ENCODE peak calls at places on chromosomes 7 and 10, in nine cellular contexts. One of them, this sample, is unnamed.

GRCh38 chr10:123565691-123566660 is 100.2 kb upstream of the GPR26 start:
- DNase-seq in H54: no peak
- DNase-seq in thyroid gland: no peak
- DNase-seq in NB4: no peak
- DNase-seq in body of pancreas: no peak
- DNase-seq in ovary: no peak
- DNase-seq in tibial nerve: no peak
- DNase-seq in A549: no peak
- DNase-seq in HCT116: no peak
- DNase-seq in this sample: peak

GRCh38 chr10:95742529-95742884 is 13.5 kb upstream of the ENTPD1 start:
- DNase-seq in HCT116: no peak
- DNase-seq in body of pancreas: peak
- DNase-seq in thyroid gland: peak
- DNase-seq in A549: peak
- DNase-seq in H54: no peak
- DNase-seq in tibial nerve: peak
- DNase-seq in NB4: no peak
- DNase-seq in ovary: no peak
- DNase-seq in this sample: no peak

GRCh38 chr10:44196336-44196735 is 188.6 kb downstream of the CXCL12 start:
- DNase-seq in body of pancreas: no peak
- DNase-seq in NB4: no peak
- DNase-seq in ovary: no peak
- DNase-seq in thyroid gland: no peak
- DNase-seq in H54: no peak
- DNase-seq in A549: no peak
- DNase-seq in HCT116: no peak
- DNase-seq in tibial nerve: no peak
- DNase-seq in this sample: no peak

GRCh38 chr7:101362334-101363195 is at the start of gene COL26A1:
- DNase-seq in A549: peak
- DNase-seq in NB4: no peak
- DNase-seq in thyroid gland: peak
- DNase-seq in tibial nerve: no peak
- DNase-seq in ovary: peak
- DNase-seq in H54: no peak
- DNase-seq in HCT116: no peak
- DNase-seq in body of pancreas: peak
- DNase-seq in this sample: no peak

GRCh38 chr7:4734587-4735365 is 40.6 kb upstream of the AP5Z1 start:
- DNase-seq in H54: no peak
- DNase-seq in NB4: no peak
- DNase-seq in ovary: no peak
- DNase-seq in body of pancreas: no peak
- DNase-seq in A549: no peak
- DNase-seq in tibial nerve: no peak
- DNase-seq in thyroid gland: no peak
- DNase-seq in HCT116: no peak
- DNase-seq in this sample: no peak

GRCh38 chr10:44575601-44576380 is 190.9 kb upstream of the CXCL12 start:
- DNase-seq in body of pancreas: no peak
- DNase-seq in thyroid gland: no peak
- DNase-seq in NB4: no peak
- DNase-seq in ovary: no peak
- DNase-seq in A549: no peak
- DNase-seq in H54: no peak
- DNase-seq in tibial nerve: no peak
- DNase-seq in HCT116: no peak
- DNase-seq in this sample: no peak

GRCh38 chr7:66826649-66827048 is 86.1 kb downstream of the RABGEF1 start:
- DNase-seq in NB4: no peak
- DNase-seq in H54: no peak
- DNase-seq in A549: no peak
- DNase-seq in HCT116: no peak
- DNase-seq in thyroid gland: no peak
- DNase-seq in ovary: no peak
- DNase-seq in tibial nerve: no peak
- DNase-seq in body of pancreas: no peak
- DNase-seq in this sample: no peak

GRCh38 chr10:45599021-45599603 is 73.5 kb downstream of the ZFAND4 start:
- DNase-seq in thyroid gland: no peak
- DNase-seq in ovary: no peak
- DNase-seq in body of pancreas: no peak
- DNase-seq in NB4: no peak
- DNase-seq in H54: no peak
- DNase-seq in HCT116: no peak
- DNase-seq in A549: no peak
- DNase-seq in tibial nerve: no peak
- DNase-seq in this sample: no peak

GRCh38 chr7:56097700-56098099 is 4.9 kb upstream of the PHKG1 start:
- DNase-seq in A549: no peak
- DNase-seq in ovary: peak
- DNase-seq in body of pancreas: peak
- DNase-seq in NB4: peak
- DNase-seq in H54: peak
- DNase-seq in HCT116: no peak
- DNase-seq in tibial nerve: peak
- DNase-seq in thyroid gland: peak
- DNase-seq in this sample: peak
- TF ChIP-seq POLR2A in A549: no peak
- TF ChIP-seq POLR2A in ovary: no peak
- TF ChIP-seq POLR2A in body of pancreas: no peak
- TF ChIP-seq POLR2A in NB4: no peak
- TF ChIP-seq POLR2A in H54: no peak
- TF ChIP-seq POLR2A in HCT116: no peak
- TF ChIP-seq POLR2A in tibial nerve: no peak
- TF ChIP-seq POLR2A in thyroid gland: no peak
- TF ChIP-seq POLR2A in this sample: no peak

DNA sequence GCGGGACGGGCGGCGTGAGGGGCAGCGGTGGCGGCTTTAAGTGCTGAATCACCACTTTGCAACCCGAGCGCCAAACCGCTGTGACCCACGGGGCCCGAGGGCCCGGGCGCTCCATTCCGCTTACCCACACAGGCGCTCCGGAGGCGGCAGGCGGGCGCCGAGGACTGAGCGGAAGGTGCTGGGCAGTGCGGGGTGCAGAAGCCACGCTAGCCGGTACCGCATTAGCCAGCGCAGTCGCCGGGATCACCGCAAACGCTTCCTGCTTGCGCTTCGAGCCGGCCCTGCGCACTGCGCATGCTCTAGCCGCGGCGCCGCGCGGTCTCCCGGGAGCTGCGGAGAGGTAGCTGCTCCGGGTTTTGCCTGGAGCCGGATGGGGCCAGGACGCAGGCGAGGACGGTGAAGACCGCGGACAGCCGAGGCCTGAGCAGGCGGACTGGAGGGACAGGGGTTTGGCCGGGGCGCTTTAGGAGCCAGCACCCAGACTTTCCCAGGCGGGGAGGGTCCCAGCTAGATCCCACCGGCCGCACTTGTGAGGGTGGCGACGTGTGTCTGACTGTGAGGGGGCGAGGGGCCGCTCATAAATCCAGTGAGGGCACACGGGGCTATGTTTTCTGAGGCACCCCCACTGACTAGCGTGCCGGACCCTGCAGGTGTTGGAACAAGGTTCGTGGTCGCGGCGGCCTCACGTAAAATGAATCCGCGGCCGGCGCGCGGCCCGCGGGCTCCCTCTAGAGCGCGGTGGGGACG is at the start of gene IDE:
- DNase-seq in H54: peak
- DNase-seq in NB4: peak
- DNase-seq in thyroid gland: peak
- DNase-seq in ovary: peak
- DNase-seq in tibial nerve: peak
- DNase-seq in HCT116: peak
- DNase-seq in A549: peak
- DNase-seq in body of pancreas: peak
- DNase-seq in this sample: peak
- TF ChIP-seq POLR2A in H54: peak
- TF ChIP-seq POLR2A in NB4: peak
- TF ChIP-seq POLR2A in thyroid gland: peak
- TF ChIP-seq POLR2A in ovary: peak
- TF ChIP-seq POLR2A in tibial nerve: peak
- TF ChIP-seq POLR2A in HCT116: peak
- TF ChIP-seq POLR2A in A549: peak
- TF ChIP-seq POLR2A in body of pancreas: peak
- TF ChIP-seq POLR2A in this sample: no peak

GRCh38 chr10:110567201-110568054 is at the start of gene SMC3:
- DNase-seq in NB4: peak
- DNase-seq in ovary: peak
- DNase-seq in body of pancreas: peak
- DNase-seq in tibial nerve: peak
- DNase-seq in A549: peak
- DNase-seq in HCT116: peak
- DNase-seq in H54: peak
- DNase-seq in thyroid gland: peak
- DNase-seq in this sample: peak
- TF ChIP-seq POLR2A in NB4: peak
- TF ChIP-seq POLR2A in ovary: peak
- TF ChIP-seq POLR2A in body of pancreas: no peak
- TF ChIP-seq POLR2A in tibial nerve: peak
- TF ChIP-seq POLR2A in A549: peak
- TF ChIP-seq POLR2A in HCT116: peak
- TF ChIP-seq POLR2A in H54: peak
- TF ChIP-seq POLR2A in thyroid gland: peak
- TF ChIP-seq POLR2A in this sample: no peak

GRCh38 chr10:86966008-86966654 is 2.2 kb upstream of the ADIRF start:
- DNase-seq in NB4: no peak
- DNase-seq in ovary: no peak
- DNase-seq in A549: no peak
- DNase-seq in body of pancreas: no peak
- DNase-seq in thyroid gland: no peak
- DNase-seq in HCT116: no peak
- DNase-seq in tibial nerve: no peak
- DNase-seq in H54: no peak
- DNase-seq in this sample: no peak
- TF ChIP-seq POLR2A in NB4: no peak
- TF ChIP-seq POLR2A in ovary: no peak
- TF ChIP-seq POLR2A in A549: no peak
- TF ChIP-seq POLR2A in body of pancreas: no peak
- TF ChIP-seq POLR2A in thyroid gland: no peak
- TF ChIP-seq POLR2A in HCT116: no peak
- TF ChIP-seq POLR2A in tibial nerve: no peak
- TF ChIP-seq POLR2A in H54: no peak
- TF ChIP-seq POLR2A in this sample: no peak

This sample was measured in suprapubic skin.